ENCODE peak calls at places on chromosomes 1 and 21, in eight cellular contexts. J, P, H, G, S, Q, A and F are unnamed samples.

GRCh38 chr1:179708434-179709195 is 34.5 kb upstream of the FAM163A start:
- DNase-seq in P (no peak), H (no peak), J (no peak), S (no peak), A (no peak), Q (no peak), G (no peak), F (no peak)

GRCh38 chr1:220213381-220213983 is 58.8 kb downstream of the RAB3GAP2 start:
- DNase-seq in Q (no peak), J (no peak), G (no peak), A (no peak), S (no peak), H (no peak), P (no peak), F (no peak)

GRCh38 chr1:240312872-240313271 is 221.2 kb downstream of the FMN2 start:
- DNase-seq in H (no peak), Q (peak), P (no peak), S (no peak), J (peak), G (no peak), A (peak), F (no peak)

GRCh38 chr1:112985123-112985522 is 29.1 kb upstream of the SLC16A1 start:
- DNase-seq in H (no peak), S (no peak), J (no peak), A (no peak), P (no peak), Q (no peak), G (no peak), F (no peak)

GRCh38 chr1:214337536-214337935 is 56.6 kb downstream of the SMYD2 start:
- DNase-seq in J (peak), Q (no peak), A (peak), S (no peak), G (no peak), H (peak), P (no peak), F (no peak)

GRCh38 chr1:221315330-221315729 is 426.6 kb downstream of the DUSP10 start:
- DNase-seq in J (no peak), P (no peak), G (no peak), H (no peak), A (peak), Q (no peak), S (no peak), F (no peak)

GRCh38 chr21:42833439-42833815 is 45.9 kb downstream of the WDR4 start:
- DNase-seq in Q (peak), G (no peak), P (peak), S (peak), J (peak), A (peak), H (no peak), F (no peak)

GRCh38 chr1:53378932-53379661 is 51.2 kb upstream of the LRP8 start:
- DNase-seq in H (peak), S (no peak), A (no peak), Q (no peak), J (no peak), G (no peak), P (no peak), F (no peak)

GRCh38 chr1:170583186-170583585 is 51.2 kb downstream of the GORAB start:
- DNase-seq in A (no peak), G (no peak), J (no peak), S (no peak), Q (no peak), H (no peak), P (no peak), F (no peak)

GRCh38 chr1:229164338-229164737 is 106.6 kb upstream of the RAB4A start:
- DNase-seq in A (no peak), Q (no peak), P (no peak), H (no peak), G (no peak), J (no peak), S (no peak), F (no peak)

GRCh38 chr1:85448358-85448757 is 16.6 kb downstream of the DDAH1 start:
- DNase-seq in A (no peak), G (no peak), Q (no peak), H (no peak), P (no peak), S (no peak), J (no peak), F (no peak)

GRCh38 chr1:176896216-176896615 is 268.3 kb downstream of the ASTN1 start:
- DNase-seq in P (no peak), J (no peak), S (no peak), H (no peak), G (no peak), A (no peak), Q (no peak), F (no peak)

GRCh38 chr1:223834660-223835263 is 11.0 kb downstream of the TP53BP2 start:
- DNase-seq in H (no peak), G (no peak), A (peak), S (no peak), J (no peak), Q (no peak), P (no peak), F (no peak)

GRCh38 chr1:93552751-93553455 is 105.0 kb downstream of the FNBP1L start:
- DNase-seq in G (no peak), J (no peak), Q (no peak), P (no peak), S (peak), H (no peak), A (peak), F (no peak)

GRCh38 chr1:153494976-153495535 is 34.6 kb upstream of the S100A7 start:
- DNase-seq in J (peak), Q (peak), S (peak), G (peak), H (peak), A (peak), P (peak), F (no peak)

DNA sequence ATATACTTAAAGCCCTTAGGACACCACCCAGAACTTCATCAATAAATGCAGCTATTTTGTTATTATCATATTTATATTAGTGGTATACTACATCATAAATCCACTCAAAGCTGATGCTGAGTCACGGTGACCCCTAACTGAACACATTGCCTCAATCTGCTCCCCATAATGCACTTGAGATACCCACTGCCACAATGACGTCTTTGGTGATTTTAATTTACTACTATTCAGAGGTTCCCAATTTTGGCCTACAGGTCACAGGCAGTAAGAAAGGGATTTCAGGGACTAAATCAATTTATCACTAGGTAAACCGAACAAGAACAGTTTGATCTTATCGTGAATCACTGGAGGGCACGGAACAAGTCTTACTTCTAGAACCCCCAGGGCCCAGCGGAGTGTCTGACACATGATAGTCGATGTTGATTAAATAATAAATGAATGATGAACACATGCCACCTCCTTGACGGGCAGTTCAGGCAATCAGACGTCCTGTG is 482 bp upstream of the CHD1L start:
- DNase-seq in G (no peak), H (no peak), P (no peak), A (no peak), S (no peak), Q (no peak), J (no peak), F (no peak)
- H3K27ac ChIP-seq in G (peak), H (peak), P (peak), A (no peak), S (peak), Q (peak), J (peak), F (peak)

DNA sequence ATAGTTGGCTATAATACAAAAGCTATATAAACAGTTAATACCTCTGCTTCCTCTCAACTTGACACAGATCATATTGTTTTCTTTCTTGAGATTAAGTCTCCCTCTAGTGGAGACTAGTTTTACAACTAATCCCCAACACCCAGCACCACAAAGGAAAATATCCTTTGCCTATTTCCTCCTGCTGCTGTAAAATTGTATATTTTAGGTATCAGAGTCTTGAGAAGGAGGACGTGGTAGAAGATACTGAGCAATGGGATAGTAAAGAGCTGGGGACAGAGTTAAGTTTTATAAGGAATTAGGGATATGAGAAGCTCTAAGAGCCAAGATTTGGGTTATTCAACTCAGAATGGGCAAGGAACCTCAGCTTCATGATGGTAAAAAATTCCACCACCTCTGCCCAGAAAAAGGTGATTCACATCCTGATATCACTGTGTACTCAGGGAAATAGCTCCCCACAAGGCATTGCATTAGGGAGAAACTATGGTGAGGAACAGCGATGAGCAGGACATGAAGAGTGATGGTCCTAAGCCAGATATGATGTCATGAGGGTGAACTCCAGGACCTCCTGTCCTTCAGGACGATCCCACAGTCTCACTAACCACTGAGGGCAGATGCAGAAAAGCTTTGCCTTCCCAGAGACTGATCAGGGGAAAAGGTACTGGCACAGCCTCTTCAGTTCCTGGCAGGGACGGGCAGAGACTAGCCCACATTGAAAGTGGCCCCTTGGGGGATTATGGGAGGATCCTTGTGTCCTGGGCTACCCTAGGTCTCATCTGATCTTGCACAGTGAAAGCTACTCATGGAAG is 14.7 kb upstream of the CFAP126 start:
- DNase-seq in S (no peak), G (no peak), A (peak), P (no peak), J (peak), Q (peak), H (no peak), F (no peak)
- H3K27ac ChIP-seq in S (no peak), G (no peak), A (no peak), P (peak), J (no peak), Q (peak), H (peak), F (peak)

GRCh38 chr1:175564723-175565122 is 178.7 kb downstream of the TNR start:
- DNase-seq in P (no peak), H (no peak), A (no peak), J (peak), Q (no peak), G (no peak), S (no peak), F (no peak)

GRCh38 chr1:175569117-175569743 is 174.2 kb downstream of the TNR start:
- DNase-seq in P (no peak), H (no peak), S (no peak), A (no peak), J (no peak), Q (no peak), G (no peak), F (no peak)

GRCh38 chr1:175563556-175563955 is 179.8 kb downstream of the TNR start:
- DNase-seq in H (no peak), Q (no peak), P (no peak), A (no peak), J (no peak), S (no peak), G (no peak), F (no peak)

GRCh38 chr1:175564119-175564518 is 179.3 kb downstream of the TNR start:
- DNase-seq in S (no peak), H (no peak), P (no peak), J (no peak), G (no peak), A (no peak), Q (no peak), F (no peak)
- H3K27ac ChIP-seq in S (no peak), H (no peak), P (no peak), J (peak), G (no peak), A (no peak), Q (no peak), F (no peak)

DNA sequence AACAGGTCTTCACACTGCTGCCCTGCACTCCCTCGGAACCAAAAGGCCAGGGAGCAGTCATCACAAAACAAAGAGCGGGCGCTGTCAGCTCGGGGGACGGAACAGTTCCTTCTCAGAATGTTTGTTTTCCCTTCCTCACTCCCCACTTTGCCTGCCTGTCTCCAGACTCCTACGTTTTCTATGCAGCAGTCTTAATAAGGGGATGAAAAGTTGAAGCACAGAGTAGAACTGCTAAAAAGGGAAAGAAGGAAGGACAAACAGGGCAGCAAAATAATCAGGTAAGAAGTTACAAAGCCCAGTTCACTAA is 738 bp upstream of the GPR161 start:
- DNase-seq in G (no peak), P (no peak), A (no peak), S (no peak), Q (no peak), J (no peak), H (no peak), F (no peak)
- H3K27ac ChIP-seq in G (peak), P (peak), A (peak), S (no peak), Q (peak), J (peak), H (peak), F (peak)

DNA sequence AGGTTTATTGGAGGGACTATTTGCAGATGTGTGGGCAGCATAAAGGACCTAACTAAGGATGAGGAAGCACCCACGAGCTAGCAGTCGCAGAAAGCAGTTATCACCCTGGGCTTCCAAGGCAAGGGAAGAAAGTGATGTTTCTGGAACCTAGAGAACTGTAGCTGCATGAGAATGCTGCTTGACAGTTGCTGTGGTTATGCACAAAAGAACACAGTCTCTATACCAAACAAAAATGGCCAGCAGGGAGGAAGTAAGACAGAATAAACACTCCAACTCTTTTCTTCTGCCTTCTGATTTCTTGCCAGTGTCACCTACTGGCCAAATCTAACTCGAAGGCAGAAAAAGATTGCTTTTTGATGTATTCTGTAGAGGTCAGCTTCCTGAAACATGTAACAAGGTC is 190.2 kb downstream of the RASAL2 start:
- DNase-seq in H (no peak), A (peak), G (no peak), J (no peak), Q (no peak), P (no peak), S (no peak), F (no peak)
- H3K27ac ChIP-seq in H (no peak), A (peak), G (no peak), J (no peak), Q (no peak), P (peak), S (no peak), F (peak)

GRCh38 chr1:159962176-159962575 is 8.1 kb upstream of the SLAMF9 start:
- DNase-seq in A (no peak), Q (no peak), S (no peak), J (no peak), H (no peak), G (no peak), P (no peak), F (no peak)
- H3K27ac ChIP-seq in A (no peak), Q (no peak), S (no peak), J (no peak), H (no peak), G (no peak), P (no peak), F (peak)

GRCh38 chr1:246733706-246734105 is 9.5 kb downstream of the SCCPDH start:
- DNase-seq in G (no peak), H (no peak), J (no peak), S (no peak), P (no peak), Q (no peak), A (no peak), F (no peak)

GRCh38 chr1:246735735-246736134 is 11.5 kb downstream of the SCCPDH start:
- DNase-seq in P (no peak), G (no peak), H (no peak), J (no peak), Q (no peak), S (no peak), A (no peak), F (no peak)

GRCh38 chr1:246734861-246735260 is 10.7 kb downstream of the SCCPDH start:
- DNase-seq in J (no peak), P (no peak), S (no peak), H (no peak), Q (no peak), A (no peak), G (no peak), F (no peak)
- H3K27ac ChIP-seq in J (no peak), P (no peak), S (no peak), H (no peak), Q (no peak), A (no peak), G (no peak), F (no peak)